ENCODE peak calls at places on chromosome X, in five cellular contexts. N is GM06990; A is ELR; I is activated CD8-positive, alpha-beta memory T cell treated with anti-CD3 and anti-CD28 coated beads for 4 hours; G is hippocampal formation. P is an unnamed sample.

GRCh38 chrX:153865685-153866084 is 20.3 kb downstream of the L1CAM start:
- DNase-seq in N (no peak), A (no peak), I (no peak), G (no peak), P (no peak)

GRCh38 chrX:19064175-19064574 is 58.1 kb downstream of the ADGRG2 start:
- DNase-seq in N (no peak), A (peak), I (no peak), G (no peak), P (no peak)

GRCh38 chrX:140933056-140933455 is 69.3 kb upstream of the SPANXB1 start:
- DNase-seq in N (no peak), A (no peak), I (no peak), G (no peak), P (no peak)

GRCh38 chrX:23810279-23810678 is 27.3 kb downstream of the SAT1 start:
- DNase-seq in N (no peak), A (no peak), I (no peak), G (no peak), P (no peak)

GRCh38 chrX:153969125-153969903 is 2.3 kb downstream of the HCFC1 start:
- DNase-seq in N (no peak), A (no peak), I (no peak), G (no peak), P (no peak)

GRCh38 chrX:153582896-153583295 is 16.0 kb downstream of the CCNQ start:
- DNase-seq in N (peak), A (peak), I (peak), G (no peak), P (peak)

GRCh38 chrX:130869239-130869638 is 33.8 kb downstream of the ENOX2 start:
- DNase-seq in N (no peak), A (no peak), I (no peak), G (no peak), P (peak)

GRCh38 chrX:24277405-24277804 is 36.5 kb downstream of the SUPT20HL2 start:
- DNase-seq in N (no peak), A (no peak), I (no peak), G (no peak), P (no peak)

GRCh38 chrX:23765449-23765848 is 17.5 kb upstream of the SAT1 start:
- DNase-seq in N (no peak), A (peak), I (no peak), G (no peak), P (peak)

GRCh38 chrX:4844376-4844775 is 1130.9 kb upstream of the PRKX start:
- DNase-seq in N (no peak), A (no peak), I (no peak), G (no peak), P (no peak)

GRCh38 chrX:107700317-107700774 is 72.0 kb downstream of the PRPS1 start:
- DNase-seq in N (no peak), A (peak), I (no peak), G (no peak), P (peak)

GRCh38 chrX:129781134-129782014 is 1.6 kb downstream of the SASH3 start:
- DNase-seq in N (peak), A (no peak), I (peak), G (no peak), P (no peak)

GRCh38 chrX:2188316-2188715 is 312.5 kb downstream of the DHRSX start:
- DNase-seq in N (no peak), A (no peak), I (no peak), G (no peak), P (no peak)

GRCh38 chrX:104310084-104310483 is 55.4 kb upstream of the ESX1 start:
- DNase-seq in N (no peak), A (peak), I (no peak), G (peak), P (peak)

GRCh38 chrX:15816453-15816838 is 26.2 kb downstream of the ZRSR2 start:
- DNase-seq in N (no peak), A (no peak), I (no peak), G (no peak), P (no peak)

GRCh38 chrX:46236411-46236810 is 308.8 kb downstream of the ZNF674 start:
- DNase-seq in N (no peak), A (no peak), I (no peak), G (no peak), P (no peak)

GRCh38 chrX:42825201-42825600 is 47.2 kb upstream of the PPP1R2C start:
- DNase-seq in N (no peak), A (no peak), I (no peak), G (no peak), P (no peak)

GRCh38 chrX:71256051-71256450 is 2.1 kb upstream of the ZMYM3 start:
- DNase-seq in N (no peak), A (peak), I (no peak), G (no peak), P (no peak)

GRCh38 chrX:33336783-33337182 is 125.4 kb upstream of the DMD start:
- DNase-seq in N (no peak), A (peak), I (no peak), G (peak), P (peak)

GRCh38 chrX:102858826-102859627 is 78.0 kb upstream of the RAB40AL start:
- DNase-seq in N (no peak), A (peak), I (no peak), G (no peak), P (no peak)

GRCh38 chrX:11968470-11968869 is 169.8 kb upstream of the FRMPD4 start:
- DNase-seq in N (no peak), A (no peak), I (no peak), G (no peak), P (peak)

GRCh38 chrX:84865113-84865512 is 138.6 kb upstream of the APOOL start:
- DNase-seq in N (no peak), A (no peak), I (no peak), G (no peak), P (peak)